ENCODE peak calls at places on chromosomes 11 and 22, in five cellular contexts. V is cardiac muscle cell, B is A549, H is NT2/D1, X is lower lobe of right lung. Y is an unnamed sample. For H3K4me1, the result is how much of the 10 kb centered on the place peaks cover.

GRCh38 chr22:19576460-19577421 is 52.5 kb upstream of the CLDN5 start:
- DNase-seq in H (no peak), V (peak), X (no peak), B (no peak), Y (peak)

GRCh38 chr11:111123463-111124398 is 121.8 kb upstream of the POU2AF2 start:
- DNase-seq in X (no peak), B (no peak), V (no peak), H (no peak), Y (no peak)

GRCh38 chr11:128226106-128226716 is 361.1 kb downstream of the ETS1 start:
- DNase-seq in X (no peak), V (no peak), B (no peak), H (no peak), Y (no peak)

GRCh38 chr11:117696489-117696888 is 100.5 kb downstream of the DSCAML1 start:
- DNase-seq in H (no peak), B (no peak), X (no peak), V (no peak), Y (no peak)

GRCh38 chr11:130772266-130773227 is 143.7 kb downstream of the SNX19 start:
- DNase-seq in X (no peak), B (peak), V (peak), H (no peak), Y (peak)

GRCh38 chr11:126007263-126007662 is 55.4 kb downstream of the CDON start:
- DNase-seq in V (peak), X (no peak), B (peak), H (no peak), Y (peak)

GRCh38 chr11:102831709-102832492 is 11.5 kb downstream of the MMP3 start:
- DNase-seq in B (no peak), H (no peak), V (peak), X (no peak), Y (no peak)

GRCh38 chr11:1458340-1459218 is 28.0 kb downstream of the MOB2 start:
- DNase-seq in V (peak), B (peak), X (peak), H (no peak), Y (peak)

GRCh38 chr11:114164546-114164945 is 105.0 kb downstream of the ZBTB16 start:
- DNase-seq in B (no peak), X (no peak), H (no peak), V (no peak), Y (no peak)

GRCh38 chr11:17763703-17764102 is 29.1 kb downstream of the KCNC1 start:
- DNase-seq in V (no peak), X (no peak), H (no peak), B (no peak), Y (no peak)

GRCh38 chr11:2800655-2801531 is 84.7 kb downstream of the CDKN1C start:
- DNase-seq in V (no peak), X (peak), B (no peak), H (no peak), Y (no peak)

GRCh38 chr22:32796865-32797573 is 4.5 kb upstream of the TIMP3 start:
- DNase-seq in B (peak), H (peak), V (peak), X (peak), Y (peak)

GRCh38 chr11:2093575-2094353 is 45.4 kb downstream of the IGF2 start:
- DNase-seq in B (no peak), H (no peak), V (peak), X (no peak), Y (no peak)

GRCh38 chr11:69704508-69705245 is 855 bp upstream of the FGF19 start:
- DNase-seq in X (no peak), V (peak), B (peak), H (peak), Y (peak)

GRCh38 chr11:3905080-3905953 is 49.9 kb downstream of the STIM1 start:
- DNase-seq in H (no peak), V (peak), B (peak), X (peak), Y (peak)

GRCh38 chr22:38777087-38777671 is 16.8 kb downstream of the DNAL4 start:
- DNase-seq in H (no peak), V (no peak), B (no peak), X (no peak), Y (no peak)

GRCh38 chr11:111674941-111675340 is 72.7 kb downstream of the SIK2 start:
- DNase-seq in B (no peak), V (no peak), X (no peak), H (no peak), Y (peak)

GRCh38 chr22:47672526-47672925 is 910.1 kb downstream of the TBC1D22A start:
- DNase-seq in X (no peak), B (no peak), H (no peak), V (no peak), Y (no peak)

GRCh38 chr11:106540001-106540400 is 462.5 kb downstream of the AASDHPPT start:
- DNase-seq in B (no peak), V (no peak), H (no peak), X (no peak), Y (no peak)

GRCh38 chr11:74311352-74311926 is at the start of gene P4HA3:
- DNase-seq in X (peak), V (peak), B (peak), H (peak), Y (peak)

GRCh38 chr11:84430661-84431060 is 1144.5 kb upstream of the CCDC90B start:
- DNase-seq in H (no peak), V (no peak), B (peak), X (no peak), Y (peak)

GRCh38 chr11:33732176-33732575 is 4.0 kb downstream of the CD59 start:
- DNase-seq in V (no peak), B (no peak), H (no peak), X (no peak), Y (no peak)

GRCh38 chr11:43573233-43573632 is 107.3 kb upstream of the HSD17B12 start:
- DNase-seq in X (no peak), H (no peak), V (peak), B (peak), Y (peak)

GRCh38 chr11:118238947-118239346 is 13.2 kb downstream of the MPZL3 start:
- DNase-seq in B (no peak), X (no peak), H (no peak), V (no peak), Y (no peak)

GRCh38 chr11:103055174-103055890 is 36.6 kb downstream of the DCUN1D5 start:
- DNase-seq in X (no peak), H (no peak), V (peak), B (peak), Y (peak)

GRCh38 chr11:101582242-101583052 is 1.4 kb downstream of the TRPC6 start:
- DNase-seq in B (peak), V (no peak), H (no peak), X (no peak), Y (no peak)

GRCh38 chr22:50612715-50613221 is 12.2 kb downstream of the MAPK8IP2 start:
- DNase-seq in B (no peak), X (no peak), H (no peak), V (no peak), Y (no peak)

GRCh38 chr11:22703040-22703439 is 36.6 kb downstream of the GAS2 start:
- DNase-seq in X (no peak), H (peak), B (peak), V (peak), Y (peak)

GRCh38 chr11:120248551-120249278 is 8.8 kb downstream of the POU2F3 start:
- DNase-seq in H (peak), V (peak), X (no peak), B (no peak), Y (peak)

GRCh38 chr11:128235446-128235845 is 351.9 kb downstream of the ETS1 start:
- DNase-seq in X (no peak), H (no peak), B (no peak), V (no peak), Y (peak)

GRCh38 chr22:39477542-39477941 is 20.7 kb downstream of the MGAT3 start:
- DNase-seq in X (no peak), H (no peak), V (no peak), B (no peak), Y (no peak)

DNA sequence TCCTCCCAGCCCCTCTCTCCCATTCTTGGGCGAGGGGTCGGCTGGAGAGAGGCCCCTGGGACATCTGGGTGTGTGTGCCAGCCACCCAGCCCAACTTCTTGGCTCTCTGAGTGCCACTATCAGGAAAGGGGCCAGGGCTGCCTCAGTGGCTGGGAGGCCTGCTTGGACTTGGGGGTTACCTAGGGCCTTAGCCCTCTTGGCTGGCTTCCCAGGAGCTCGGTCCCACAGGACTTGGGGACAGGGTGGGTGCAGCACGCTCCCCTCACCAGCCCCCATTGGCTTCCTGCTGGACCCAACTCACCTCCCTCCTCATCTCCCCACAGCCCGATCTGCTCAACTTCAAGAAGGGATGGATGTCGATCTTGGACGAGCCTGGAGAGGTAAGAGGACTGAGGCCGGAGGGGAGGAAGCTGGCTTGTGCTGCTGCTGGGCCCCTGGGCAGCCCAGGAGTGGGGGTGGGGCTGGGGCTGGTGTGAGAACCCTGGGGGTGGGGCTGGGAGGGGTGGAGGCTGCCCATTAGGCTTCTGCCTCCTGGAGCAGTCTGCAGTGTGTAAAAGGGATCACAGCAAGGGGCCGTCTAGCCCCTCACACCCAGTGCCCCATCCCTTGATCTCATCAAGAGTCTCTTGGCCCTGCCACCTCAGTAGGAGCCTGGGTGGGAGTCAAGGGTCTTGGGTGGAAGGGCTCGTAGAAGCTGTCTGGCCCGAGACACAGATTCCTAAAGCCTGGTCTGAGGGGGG is 54.8 kb downstream of the TRIOBP start:
- DNase-seq in V (no peak), B (peak), H (no peak), X (no peak), Y (peak)
- H3K4me1 ChIP-seq in V (under half), B (half or more), H (under half), X (half or more), Y (half or more)

DNA sequence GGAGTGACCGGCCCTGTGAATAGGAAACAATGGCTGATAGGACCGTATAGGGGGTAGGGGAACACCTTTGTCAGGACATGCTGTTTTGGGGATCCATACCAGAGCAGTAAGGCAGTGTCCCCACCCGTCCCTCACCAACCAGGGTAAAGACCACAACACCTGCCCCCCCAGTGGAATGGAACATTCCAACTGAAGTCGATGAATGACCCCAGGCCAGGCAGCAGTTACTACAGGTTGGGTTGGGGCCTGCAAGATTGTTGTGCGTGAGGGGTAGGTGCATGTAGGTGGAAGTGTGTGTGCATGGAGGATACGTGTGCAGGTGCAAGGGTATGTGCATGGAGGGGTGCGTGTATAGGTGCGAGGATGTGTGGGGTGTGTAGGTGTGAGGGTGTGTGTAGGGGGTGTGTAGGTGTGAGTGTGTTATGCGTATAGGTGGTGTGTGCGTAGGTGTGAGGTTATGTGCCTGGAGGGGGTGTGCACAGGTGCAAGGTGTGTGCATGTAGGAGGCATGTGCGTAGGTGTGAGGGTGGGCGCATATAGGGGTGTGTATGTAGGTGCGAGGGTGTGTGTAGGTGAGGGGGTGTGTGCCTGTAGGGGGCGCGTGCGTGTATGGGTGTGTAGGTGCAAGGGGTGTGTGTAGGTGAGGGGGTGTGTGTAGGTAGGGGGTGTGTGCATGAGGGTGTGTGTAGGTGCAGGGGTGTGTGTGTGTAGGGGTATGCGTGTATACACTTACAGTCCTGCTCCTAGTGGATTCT is 32.9 kb downstream of the PISD start:
- DNase-seq in H (no peak), X (peak), V (no peak), B (no peak), Y (no peak)
- H3K4me1 ChIP-seq in H (under half), X (half or more), V (under half), B (under half), Y (under half)

GRCh38 chr11:61689164-61689496 is 8.9 kb downstream of the DAGLA start:
- DNase-seq in B (no peak), V (no peak), X (no peak), H (no peak), Y (no peak)
- H3K4me1 ChIP-seq in B (under half), V (under half), X (under half), H (under half), Y (under half)

GRCh38 chr11:104781037-104781436 is 117.2 kb downstream of the CASP12 start:
- DNase-seq in B (no peak), V (no peak), H (no peak), X (no peak), Y (no peak)

GRCh38 chr11:104782377-104782754 is 115.9 kb downstream of the CASP12 start:
- DNase-seq in V (no peak), X (no peak), H (no peak), B (no peak), Y (no peak)

GRCh38 chr11:104784684-104785460 is 113.4 kb downstream of the CASP12 start:
- DNase-seq in H (no peak), V (no peak), B (no peak), X (no peak), Y (peak)

GRCh38 chr11:104783241-104783640 is 115.0 kb downstream of the CASP12 start:
- DNase-seq in X (no peak), B (no peak), H (no peak), V (no peak), Y (no peak)

GRCh38 chr11:104781719-104782376 is 116.4 kb downstream of the CASP12 start:
- DNase-seq in X (no peak), H (no peak), V (no peak), B (no peak), Y (peak)
- H3K4me1 ChIP-seq in X (under half), H (under half), V (under half), B (under half), Y (under half)

GRCh38 chr11:64859542-64860414 is 15.3 kb upstream of the CDC42BPG start:
- DNase-seq in V (no peak), B (no peak), H (no peak), X (no peak), Y (no peak)

GRCh38 chr11:64862914-64863313 is 15.5 kb downstream of the EHD1 start:
- DNase-seq in B (no peak), X (no peak), V (peak), H (no peak), Y (no peak)

GRCh38 chr11:64858467-64859401 is 14.3 kb upstream of the CDC42BPG start:
- DNase-seq in X (no peak), B (no peak), H (no peak), V (no peak), Y (peak)

GRCh38 chr11:64863381-64864060 is 14.9 kb downstream of the EHD1 start:
- DNase-seq in H (no peak), X (no peak), B (no peak), V (peak), Y (no peak)

GRCh38 chr11:64861227-64861970 is 16.9 kb upstream of the CDC42BPG start:
- DNase-seq in V (no peak), X (no peak), B (no peak), H (no peak), Y (no peak)
- H3K4me1 ChIP-seq in V (under half), X (half or more), B (under half), H (under half), Y (half or more)

GRCh38 chr22:29704528-29705285 is 15.1 kb upstream of the CABP7 start:
- DNase-seq in B (peak), V (peak), H (no peak), X (no peak), Y (peak)
- H3K4me1 ChIP-seq in B (under half), V (under half), H (under half), X (under half), Y (under half)

DNA sequence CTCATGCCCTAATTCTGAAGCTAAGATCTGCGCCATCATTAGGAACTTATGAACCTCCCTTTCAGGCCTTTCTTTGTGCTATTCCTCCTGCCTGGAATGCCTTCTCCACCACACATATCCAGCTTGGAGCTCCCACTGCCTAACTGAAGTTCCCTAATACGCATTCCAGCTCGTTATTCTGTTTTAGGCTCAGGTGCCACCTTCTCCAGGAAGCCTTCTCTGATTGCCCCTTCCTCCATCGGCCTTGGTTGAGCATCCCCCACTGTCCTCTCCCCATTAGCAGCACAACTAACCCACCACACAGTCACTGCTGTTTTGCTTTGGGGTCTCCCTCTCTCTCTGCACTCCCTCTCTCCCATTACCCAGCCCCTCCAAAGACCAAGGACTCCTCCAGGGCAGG is 5.2 kb downstream of the CRYBB1 start:
- DNase-seq in H (no peak), B (no peak), V (no peak), X (no peak), Y (no peak)
- H3K4me1 ChIP-seq in H (under half), B (under half), V (under half), X (under half), Y (under half)

DNA sequence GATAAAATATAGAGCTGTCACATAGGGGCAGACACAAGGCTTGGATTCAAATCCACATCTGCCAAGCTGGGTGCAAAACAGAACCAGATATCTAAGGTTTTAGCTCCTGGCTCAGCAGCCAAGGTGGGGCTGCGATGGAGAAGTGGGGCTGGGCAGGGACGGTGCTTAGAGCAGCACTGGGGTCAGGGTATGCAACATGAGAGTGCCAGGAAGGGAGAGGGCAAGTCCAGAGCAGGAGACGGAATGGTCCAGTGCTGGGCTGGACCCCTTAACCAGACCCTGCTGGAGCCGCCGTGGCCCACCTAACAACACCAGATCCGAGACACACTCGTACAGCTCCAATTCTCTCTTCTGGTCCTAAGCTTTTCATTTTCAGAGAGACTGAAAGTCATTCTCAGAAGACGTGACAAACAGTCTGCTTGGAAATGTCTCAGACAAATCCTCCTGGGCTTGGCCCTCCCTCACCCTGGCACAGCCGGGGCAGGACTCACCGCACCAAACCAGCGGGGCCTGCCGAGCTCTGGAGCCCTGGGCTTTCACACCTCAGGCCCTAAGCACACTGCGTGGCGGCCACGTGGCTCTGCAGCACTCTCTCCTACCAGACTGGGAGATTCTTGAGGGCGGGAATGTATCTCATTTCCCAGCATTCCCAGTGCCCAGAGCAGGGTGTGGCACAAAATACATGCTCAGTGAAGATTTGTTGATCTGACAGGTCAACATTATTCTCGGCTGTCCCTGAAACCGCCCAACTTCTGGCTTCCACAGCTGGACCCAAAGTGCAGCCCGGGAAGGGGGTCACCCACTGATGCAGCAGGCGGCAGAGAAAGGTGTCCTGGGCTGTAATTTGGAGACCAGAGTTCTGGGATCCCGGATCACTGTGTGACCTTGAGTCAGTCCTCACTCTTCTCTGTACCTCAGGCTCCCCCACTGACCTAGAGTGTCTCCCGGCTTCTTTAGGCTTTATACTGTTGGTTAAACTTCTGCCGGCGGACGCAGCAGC is 11.6 kb downstream of the LRRC32 start:
- DNase-seq in X (peak), V (no peak), H (no peak), B (no peak), Y (no peak)
- H3K4me1 ChIP-seq in X (under half), V (under half), H (under half), B (under half), Y (under half)

Y was measured in PC-3.